ENCODE peak calls at places on chromosomes 6 and 20, in five cellular contexts. H is HepG2, Q is H1, W is GM12878, S is K562. C is an unnamed sample.

GRCh38 chr6:26155066-26155925 is 68.1 kb downstream of the HFE start:
- DNase-seq in H (peak), Q (no peak), W (no peak), S (peak), C (peak)

GRCh38 chr6:46876126-46876525 is 45.6 kb downstream of the ADGRF5 start:
- DNase-seq in H (no peak), Q (peak), W (no peak), S (no peak), C (peak)

GRCh38 chr6:37077459-37078296 is 72.2 kb downstream of the FGD2 start:
- DNase-seq in H (no peak), Q (no peak), W (no peak), S (no peak), C (peak)

GRCh38 chr6:36029464-36029863 is 1.9 kb downstream of the MAPK14 start:
- DNase-seq in H (peak), Q (no peak), W (no peak), S (no peak), C (no peak)

GRCh38 chr20:40120827-40121226 is 568.2 kb downstream of the MAFB start:
- DNase-seq in H (no peak), Q (no peak), W (no peak), S (no peak), C (no peak)

GRCh38 chr6:150720774-150721233 is 121.1 kb downstream of the PLEKHG1 start:
- DNase-seq in H (no peak), Q (no peak), W (peak), S (no peak), C (no peak)

GRCh38 chr20:63502671-63503172 is 3.8 kb upstream of the EEF1A2 start:
- DNase-seq in H (no peak), Q (no peak), W (no peak), S (no peak), C (no peak)

GRCh38 chr20:14715400-14715799 is 378.0 kb upstream of the FLRT3 start:
- DNase-seq in H (no peak), Q (no peak), W (no peak), S (no peak), C (no peak)

GRCh38 chr20:1281279-1282057 is 15.4 kb downstream of the SNPH start:
- DNase-seq in H (no peak), Q (no peak), W (no peak), S (no peak), C (no peak)
- TF ChIP-seq ATF2 in H (no peak), Q (no peak), W (no peak), S (no peak), C (no peak)

GRCh38 chr6:304833-305370 is 12.6 kb downstream of the DUSP22 start:
- DNase-seq in H (no peak), Q (no peak), W (no peak), S (no peak), C (no peak)
- TF ChIP-seq ATF2 in H (no peak), Q (no peak), W (no peak), S (no peak), C (no peak)

DNA sequence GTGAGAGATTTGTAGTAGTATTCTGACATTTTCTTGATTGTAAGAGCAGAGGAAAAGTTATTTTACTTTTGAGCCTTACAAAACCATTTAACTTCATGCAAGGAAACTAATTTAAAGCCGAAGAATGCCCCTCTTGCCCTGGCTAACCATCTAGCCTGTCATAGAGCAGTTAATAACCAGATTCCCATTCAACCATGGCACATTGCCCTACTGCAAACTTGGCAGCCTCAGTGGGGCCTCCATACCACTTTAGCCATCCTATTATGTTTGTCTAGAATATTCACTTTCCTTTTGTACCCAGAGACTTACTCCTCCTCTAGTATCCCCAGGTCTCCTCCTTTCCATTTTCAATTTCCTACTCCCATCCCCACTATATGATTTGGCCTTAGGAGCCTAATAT is 230.9 kb downstream of the TBC1D7 start:
- DNase-seq in H (no peak), Q (no peak), W (no peak), S (no peak), C (no peak)
- TF ChIP-seq ATF2 in H (no peak), Q (no peak), W (no peak), S (no peak), C (no peak)

GRCh38 chr6:139778113-139778512 is 403.7 kb upstream of the CITED2 start:
- DNase-seq in H (no peak), Q (no peak), W (no peak), S (no peak), C (no peak)
- TF ChIP-seq ATF2 in H (no peak), Q (no peak), W (no peak), S (no peak), C (no peak)

GRCh38 chr20:17862171-17862570 is 106.4 kb downstream of the SNX5 start:
- DNase-seq in H (no peak), Q (no peak), W (no peak), S (no peak), C (no peak)

GRCh38 chr20:17863209-17863576 is 105.4 kb downstream of the SNX5 start:
- DNase-seq in H (no peak), Q (no peak), W (no peak), S (no peak), C (no peak)

GRCh38 chr20:17866234-17867001 is 102.2 kb downstream of the SNX5 start:
- DNase-seq in H (no peak), Q (no peak), W (no peak), S (no peak), C (no peak)

GRCh38 chr20:17864791-17865190 is 103.8 kb downstream of the SNX5 start:
- DNase-seq in H (no peak), Q (no peak), W (no peak), S (no peak), C (no peak)

DNA sequence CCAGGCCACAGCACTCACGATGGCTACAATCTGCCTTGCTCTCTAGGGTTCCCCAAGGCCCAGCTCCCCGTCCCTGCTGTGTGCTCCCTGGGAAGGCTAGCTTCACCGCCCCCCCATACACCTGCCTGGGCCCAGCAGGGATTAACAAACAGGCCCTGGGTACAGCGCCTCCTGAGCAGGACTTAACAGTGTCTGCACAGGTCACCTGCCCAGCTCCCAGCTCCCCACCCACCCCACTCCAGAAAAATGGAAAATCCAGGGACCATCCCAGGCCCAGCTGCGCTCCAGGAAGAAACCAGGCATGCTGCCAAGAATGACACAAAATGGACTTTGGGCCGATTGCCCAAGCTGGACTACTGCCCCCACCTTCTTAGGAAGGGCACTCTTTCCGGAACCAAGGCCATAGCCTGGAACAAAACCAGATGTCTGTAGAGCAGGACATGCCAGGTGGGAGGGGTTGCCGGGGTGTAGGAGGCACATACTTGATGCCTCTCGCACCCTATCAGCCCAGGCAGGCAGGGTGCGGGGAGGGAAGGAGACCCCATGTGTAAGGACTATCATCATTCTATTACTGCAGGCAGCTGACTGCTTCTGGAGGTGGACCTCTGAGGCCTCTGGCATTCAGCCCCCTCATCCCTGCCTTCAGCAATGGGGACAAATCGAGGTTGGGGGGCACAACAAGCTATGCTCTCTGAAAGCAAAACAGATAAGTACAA is 104.9 kb downstream of the SNX5 start:
- DNase-seq in H (peak), Q (no peak), W (no peak), S (no peak), C (no peak)
- TF ChIP-seq ATF2 in H (peak), Q (no peak), W (no peak), S (no peak), C (no peak)

GRCh38 chr6:118668761-118669411 is 17.5 kb upstream of the CEP85L start:
- DNase-seq in H (no peak), Q (no peak), W (no peak), S (peak), C (no peak)
- TF ChIP-seq ATF2 in H (no peak), Q (no peak), W (no peak), S (no peak), C (no peak)

DNA sequence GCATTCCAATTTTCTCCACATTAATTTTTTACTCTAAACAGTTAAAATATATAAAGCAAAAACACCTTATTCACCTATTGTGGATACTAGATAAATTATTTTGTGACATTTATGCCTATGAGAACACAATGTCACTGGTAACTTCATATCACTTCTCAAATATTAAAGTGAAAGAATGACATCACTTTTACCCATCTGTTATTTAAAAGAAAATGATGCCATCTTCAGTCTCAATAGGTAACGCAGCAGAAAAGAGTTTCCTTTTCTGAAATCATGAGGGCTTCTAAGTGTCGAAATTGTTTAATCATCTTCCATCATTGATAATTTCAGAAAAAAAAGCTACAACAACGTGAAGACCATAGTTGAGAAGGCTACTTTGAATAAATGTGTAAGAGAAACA is 2.9 kb downstream of the HAO1 start:
- DNase-seq in H (no peak), Q (no peak), W (no peak), S (no peak), C (no peak)
- TF ChIP-seq ATF2 in H (no peak), Q (no peak), W (no peak), S (no peak), C (no peak)

GRCh38 chr20:10061641-10062040 is 26.9 kb downstream of the ANKEF1 start:
- DNase-seq in H (no peak), Q (no peak), W (no peak), S (no peak), C (no peak)
- TF ChIP-seq ATF2 in H (no peak), Q (no peak), W (no peak), S (no peak), C (no peak)

GRCh38 chr6:162032620-162033019 is 694.9 kb downstream of the PRKN start:
- DNase-seq in H (no peak), Q (no peak), W (no peak), S (no peak), C (no peak)
- TF ChIP-seq ATF2 in H (no peak), Q (no peak), W (no peak), S (no peak), C (no peak)